ENCODE peak calls at places on chromosomes 16 and 17, in eight cellular contexts. D, O, J, V, Y, H, L and B are unnamed samples.

GRCh38 chr16:70561623-70562022 is 38.0 kb downstream of the SF3B3 start:
- DNase-seq in D (no peak), O (no peak), J (no peak), V (no peak), Y (no peak), H (peak), L (no peak), B (peak)

GRCh38 chr16:55154261-55154660 is 169.7 kb upstream of the IRX6 start:
- DNase-seq in D (no peak), O (no peak), J (no peak), V (no peak), Y (no peak), H (no peak), L (no peak), B (no peak)

GRCh38 chr16:75043175-75043937 is 44.5 kb downstream of the ZNRF1 start:
- DNase-seq in D (no peak), O (peak), J (no peak), V (no peak), Y (no peak), H (no peak), L (no peak), B (peak)

GRCh38 chr17:6047966-6048365 is 22.2 kb upstream of the WSCD1 start:
- DNase-seq in D (no peak), O (no peak), J (no peak), V (no peak), Y (no peak), H (no peak), L (no peak), B (no peak)

GRCh38 chr16:17235147-17235817 is 235.5 kb downstream of the XYLT1 start:
- DNase-seq in D (no peak), O (no peak), J (no peak), V (no peak), Y (no peak), H (no peak), L (no peak), B (no peak)

GRCh38 chr16:67158637-67159600 is 790 bp downstream of the TRADD start:
- DNase-seq in D (no peak), O (no peak), J (peak), V (peak), Y (no peak), H (peak), L (peak), B (peak)

GRCh38 chr17:33520404-33521032 is 227.4 kb upstream of the ASIC2 start:
- DNase-seq in D (no peak), O (peak), J (peak), V (peak), Y (no peak), H (peak), L (no peak), B (peak)

GRCh38 chr17:75909051-75909811 is 4.5 kb upstream of the MRPL38 start:
- DNase-seq in D (no peak), O (no peak), J (peak), V (no peak), Y (no peak), H (no peak), L (no peak), B (peak)

GRCh38 chr17:75011788-75012319 is 616 bp upstream of the MRPL58 start:
- DNase-seq in D (no peak), O (peak), J (peak), V (peak), Y (peak), H (no peak), L (peak), B (peak)

GRCh38 chr17:77358801-77359716 is 218.3 kb downstream of the SEC14L1 start:
- DNase-seq in D (peak), O (no peak), J (peak), V (no peak), Y (peak), H (peak), L (peak), B (no peak)

GRCh38 chr16:66079671-66080070 is 286.8 kb upstream of the CDH5 start:
- DNase-seq in D (no peak), O (no peak), J (no peak), V (no peak), Y (no peak), H (no peak), L (no peak), B (no peak)

GRCh38 chr17:71441098-71441497 is 679.7 kb upstream of the SOX9 start:
- DNase-seq in D (no peak), O (no peak), J (no peak), V (no peak), Y (no peak), H (no peak), L (no peak), B (no peak)

GRCh38 chr16:9050102-9050830 is 41.2 kb upstream of the HAPSTR1 start:
- DNase-seq in D (no peak), O (no peak), J (no peak), V (peak), Y (no peak), H (no peak), L (no peak), B (no peak)

GRCh38 chr17:17303847-17304490 is 796 bp downstream of the NT5M start:
- DNase-seq in D (no peak), O (peak), J (no peak), V (no peak), Y (no peak), H (no peak), L (no peak), B (no peak)

GRCh38 chr17:17304521-17304985 is 1.4 kb downstream of the NT5M start:
- DNase-seq in D (no peak), O (no peak), J (no peak), V (no peak), Y (no peak), H (no peak), L (no peak), B (no peak)

GRCh38 chr17:17303010-17303846 is at the start of gene NT5M:
- DNase-seq in D (no peak), O (peak), J (peak), V (peak), Y (peak), H (peak), L (peak), B (peak)

GRCh38 chr17:17306181-17306580 is 3.0 kb downstream of the NT5M start:
- DNase-seq in D (no peak), O (no peak), J (no peak), V (no peak), Y (no peak), H (no peak), L (no peak), B (no peak)

GRCh38 chr17:17305282-17305801 is 2.2 kb downstream of the NT5M start:
- DNase-seq in D (no peak), O (no peak), J (no peak), V (peak), Y (no peak), H (no peak), L (peak), B (no peak)
- TF ChIP-seq POLR2A in D (no peak), O (no peak), J (no peak), V (no peak), Y (no peak), H (no peak), L (no peak), B (no peak)

GRCh38 chr17:83109793-83110645 is 30.6 kb downstream of the METRNL start:
- DNase-seq in D (peak), O (peak), J (peak), V (peak), Y (peak), H (peak), L (peak), B (peak)
- H3K27ac ChIP-seq in D (peak), O (peak), J (peak), V (no peak), Y (peak), H (peak), L (peak), B (peak)

DNA sequence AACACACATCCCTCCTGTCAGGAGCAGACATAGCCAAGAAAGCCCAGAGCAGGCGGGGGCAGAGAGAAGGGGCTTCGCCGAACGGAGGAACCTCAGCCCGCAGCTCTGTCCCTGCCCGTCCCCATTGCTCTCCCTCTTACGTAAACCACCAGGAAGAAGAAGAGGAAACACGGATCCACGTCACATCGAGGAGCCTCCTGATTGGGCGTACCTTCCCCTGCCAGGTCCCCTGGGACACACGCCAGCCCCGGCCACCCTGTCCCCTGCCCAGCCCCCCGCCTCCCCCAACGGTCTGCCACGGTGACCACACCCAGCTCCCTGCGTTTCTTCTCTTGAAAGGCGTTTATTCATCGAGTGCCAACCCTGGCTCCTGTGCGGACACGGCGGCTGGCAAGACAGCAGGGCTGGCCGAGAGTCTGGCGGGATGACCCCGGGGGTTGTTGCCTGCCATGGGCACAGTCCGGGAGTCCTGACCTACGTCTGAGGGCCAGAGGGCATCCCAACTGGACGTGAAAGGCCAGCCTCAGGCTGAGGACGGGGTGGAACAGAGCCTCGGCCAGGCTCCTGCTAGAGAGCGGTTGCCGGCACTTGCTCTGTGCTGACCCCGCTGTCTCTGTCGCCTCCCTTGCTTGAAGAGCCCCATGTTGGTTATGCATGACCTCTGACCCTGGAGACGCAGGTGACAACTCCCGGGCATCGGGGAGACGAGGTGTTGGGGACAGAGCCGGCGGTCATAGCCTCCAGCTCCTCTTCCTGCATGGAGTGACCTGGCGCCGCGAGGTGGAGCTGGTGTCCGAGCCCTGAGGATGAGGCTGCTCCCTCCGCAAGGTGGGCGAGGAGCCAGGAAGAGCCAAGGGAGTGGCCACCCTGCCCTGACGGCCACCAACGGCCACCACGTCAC is 40.6 kb upstream of the ACSF3 start:
- DNase-seq in D (no peak), O (no peak), J (peak), V (peak), Y (no peak), H (no peak), L (no peak), B (no peak)
- TF ChIP-seq POLR2A in D (no peak), O (no peak), J (no peak), V (no peak), Y (no peak), H (no peak), L (no peak), B (no peak)

DNA sequence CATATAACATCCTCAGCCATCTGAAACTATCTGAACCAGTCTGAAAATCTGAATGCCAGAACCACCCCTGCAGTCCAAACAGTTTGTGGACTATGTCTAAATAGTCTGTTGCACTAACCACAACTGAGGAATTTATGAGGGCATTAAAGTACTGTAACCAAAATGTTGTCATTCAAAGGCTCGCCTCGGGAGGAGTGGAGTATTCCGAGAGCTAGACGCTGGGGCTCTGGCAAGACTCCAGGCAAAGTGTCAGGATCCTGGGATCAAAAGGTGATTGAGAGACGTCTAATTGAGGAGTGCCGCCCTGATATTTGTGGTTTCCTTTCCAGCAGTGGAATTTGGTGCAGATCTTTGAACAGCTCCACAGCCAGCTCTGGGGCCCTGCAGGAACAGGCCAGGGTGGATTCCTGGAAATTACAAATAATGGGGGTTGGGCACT is 142.9 kb upstream of the MYOCD start:
- DNase-seq in D (no peak), O (no peak), J (peak), V (peak), Y (no peak), H (peak), L (no peak), B (peak)
- H3K27ac ChIP-seq in D (no peak), O (no peak), J (no peak), V (no peak), Y (no peak), H (no peak), L (no peak), B (no peak)

GRCh38 chr16:87936375-87937230 is at the start of gene CA5A:
- DNase-seq in D (no peak), O (no peak), J (no peak), V (peak), Y (no peak), H (no peak), L (no peak), B (no peak)
- TF ChIP-seq POLR2A in D (no peak), O (no peak), J (no peak), V (peak), Y (no peak), H (no peak), L (no peak), B (no peak)

GRCh38 chr17:44109312-44109630 is 14.2 kb downstream of the HDAC5 start:
- DNase-seq in D (no peak), O (no peak), J (no peak), V (no peak), Y (no peak), H (no peak), L (no peak), B (no peak)
- H3K27ac ChIP-seq in D (peak), O (peak), J (peak), V (peak), Y (peak), H (peak), L (peak), B (peak)

GRCh38 chr16:11742536-11743307 is at the start of gene TXNDC11:
- DNase-seq in D (peak), O (peak), J (peak), V (peak), Y (peak), H (peak), L (peak), B (peak)
- TF ChIP-seq POLR2A in D (peak), O (peak), J (no peak), V (peak), Y (peak), H (peak), L (peak), B (peak)

GRCh38 chr17:82239401-82239925 is 10.6 kb downstream of the SLC16A3 start:
- DNase-seq in D (no peak), O (no peak), J (no peak), V (no peak), Y (no peak), H (no peak), L (no peak), B (peak)

GRCh38 chr17:82239926-82240505 is 11.2 kb downstream of the SLC16A3 start:
- DNase-seq in D (no peak), O (peak), J (no peak), V (peak), Y (no peak), H (peak), L (no peak), B (no peak)

GRCh38 chr17:82237083-82237745 is 8.4 kb downstream of the SLC16A3 start:
- DNase-seq in D (no peak), O (peak), J (no peak), V (no peak), Y (no peak), H (peak), L (no peak), B (peak)

GRCh38 chr17:82237746-82238561 is 9.1 kb downstream of the SLC16A3 start:
- DNase-seq in D (no peak), O (peak), J (no peak), V (no peak), Y (no peak), H (peak), L (no peak), B (no peak)

GRCh38 chr17:82238562-82239201 is 9.8 kb downstream of the SLC16A3 start:
- DNase-seq in D (no peak), O (peak), J (peak), V (no peak), Y (peak), H (peak), L (peak), B (peak)
- H3K27ac ChIP-seq in D (peak), O (peak), J (peak), V (peak), Y (peak), H (peak), L (peak), B (peak)

GRCh38 chr17:37147301-37147812 is 198.6 kb downstream of the AATF start:
- DNase-seq in D (no peak), O (no peak), J (no peak), V (peak), Y (no peak), H (no peak), L (no peak), B (no peak)
- TF ChIP-seq POLR2A in D (no peak), O (no peak), J (no peak), V (no peak), Y (no peak), H (no peak), L (no peak), B (no peak)

GRCh38 chr17:15947331-15947730 is 2.4 kb downstream of the ADORA2B start:
- DNase-seq in D (no peak), O (no peak), J (no peak), V (no peak), Y (no peak), H (no peak), L (no peak), B (no peak)
- H3K27ac ChIP-seq in D (no peak), O (no peak), J (no peak), V (no peak), Y (peak), H (no peak), L (no peak), B (no peak)